ENCODE peak calls at places on chromosomes 13 and 19, in four cellular contexts. P, L, K and H are unnamed samples.

GRCh38 chr13:109719962-109720646 is 66.3 kb downstream of the IRS2 start:
- DNase-seq in P (no peak), L (peak), K (no peak), H (no peak)

GRCh38 chr19:39409207-39409885 is 2.7 kb downstream of the ZFP36 start:
- DNase-seq in P (peak), L (peak), K (peak), H (peak)

GRCh38 chr13:40146586-40147240 is 491.3 kb downstream of the COG6 start:
- DNase-seq in P (no peak), L (no peak), K (no peak), H (no peak)

GRCh38 chr19:16051254-16052025 is 24.9 kb upstream of the TPM4 start:
- DNase-seq in P (no peak), L (no peak), K (no peak), H (peak)

GRCh38 chr13:20969182-20969581 is 66.6 kb upstream of the XPO4 start:
- DNase-seq in P (no peak), L (no peak), K (no peak), H (no peak)

GRCh38 chr13:40613954-40614353 is 52.5 kb downstream of the FOXO1 start:
- DNase-seq in P (no peak), L (no peak), K (no peak), H (no peak)

GRCh38 chr13:75760182-75760981 is 124.3 kb downstream of the LMO7 start:
- DNase-seq in P (no peak), L (no peak), K (peak), H (peak)

GRCh38 chr19:37251308-37252229 is 33.6 kb downstream of the ZNF383 start:
- DNase-seq in P (peak), L (peak), K (no peak), H (peak)

GRCh38 chr19:32802840-32803239 is 66.7 kb downstream of the SLC7A9 start:
- DNase-seq in P (no peak), L (no peak), K (no peak), H (no peak)

GRCh38 chr19:33564836-33565338 is 43.3 kb upstream of the PEPD start:
- DNase-seq in P (no peak), L (no peak), K (no peak), H (no peak)

GRCh38 chr13:100588350-100589177 is at the start of gene GGACT:
- DNase-seq in P (peak), L (peak), K (peak), H (peak)

GRCh38 chr13:33186851-33187250 is 98.7 kb downstream of the STARD13 start:
- DNase-seq in P (no peak), L (no peak), K (no peak), H (no peak)

GRCh38 chr13:20993661-20994440 is 67.5 kb downstream of the LATS2 start:
- DNase-seq in P (no peak), L (no peak), K (no peak), H (no peak)

GRCh38 chr19:9139609-9140158 is 513 bp upstream of the ZNF317 start:
- DNase-seq in P (no peak), L (no peak), K (no peak), H (peak)

GRCh38 chr19:18775586-18776287 is 15.4 kb downstream of the COMP start:
- DNase-seq in P (peak), L (no peak), K (no peak), H (no peak)

GRCh38 chr19:1433119-1434039 is 4.8 kb upstream of the RPS15 start:
- DNase-seq in P (no peak), L (no peak), K (no peak), H (no peak)

GRCh38 chr19:1432507-1432887 is 5.7 kb upstream of the RPS15 start:
- DNase-seq in P (no peak), L (no peak), K (no peak), H (no peak)

GRCh38 chr19:1435378-1435989 is 2.7 kb upstream of the RPS15 start:
- DNase-seq in P (no peak), L (no peak), K (no peak), H (no peak)

GRCh38 chr19:1434040-1434366 is 4.2 kb upstream of the RPS15 start:
- DNase-seq in P (no peak), L (no peak), K (no peak), H (no peak)

DNA sequence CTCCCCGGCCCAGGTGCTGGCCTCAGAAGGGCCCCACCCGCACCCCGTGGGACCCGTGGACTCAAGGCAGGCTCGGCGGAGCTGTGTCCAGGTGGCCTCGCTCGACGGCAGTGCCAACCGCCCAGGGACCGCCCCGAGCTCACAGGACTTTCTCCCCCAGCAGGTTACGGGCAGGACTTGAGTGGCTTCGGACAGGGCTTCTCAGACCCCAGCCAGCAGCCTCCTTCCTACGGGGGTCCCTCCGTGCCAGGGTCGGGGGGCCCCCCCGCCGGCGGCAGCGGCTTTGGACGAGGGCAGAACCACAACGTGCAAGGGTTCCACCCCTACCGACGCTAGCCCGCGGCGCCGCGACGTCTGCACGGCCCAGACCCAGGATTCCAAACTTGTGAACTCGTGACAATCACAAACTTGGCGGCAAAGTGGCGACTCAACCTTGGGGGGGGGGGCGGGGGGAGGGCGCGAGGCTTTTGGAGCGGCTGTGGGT is 3.6 kb upstream of the RPS15 start:
- DNase-seq in P (no peak), L (no peak), K (no peak), H (no peak)
- H3K27ac ChIP-seq in P (no peak), L (no peak), K (no peak), H (no peak)

GRCh38 chr13:32045537-32045936 is 14.0 kb downstream of the FRY start:
- DNase-seq in P (no peak), L (no peak), K (no peak), H (no peak)

GRCh38 chr13:32047088-32047487 is 15.5 kb downstream of the FRY start:
- DNase-seq in P (no peak), L (no peak), K (no peak), H (no peak)

GRCh38 chr13:32048816-32049215 is 17.2 kb downstream of the FRY start:
- DNase-seq in P (no peak), L (no peak), K (no peak), H (no peak)

GRCh38 chr13:32047796-32048195 is 16.2 kb downstream of the FRY start:
- DNase-seq in P (no peak), L (no peak), K (no peak), H (no peak)

DNA sequence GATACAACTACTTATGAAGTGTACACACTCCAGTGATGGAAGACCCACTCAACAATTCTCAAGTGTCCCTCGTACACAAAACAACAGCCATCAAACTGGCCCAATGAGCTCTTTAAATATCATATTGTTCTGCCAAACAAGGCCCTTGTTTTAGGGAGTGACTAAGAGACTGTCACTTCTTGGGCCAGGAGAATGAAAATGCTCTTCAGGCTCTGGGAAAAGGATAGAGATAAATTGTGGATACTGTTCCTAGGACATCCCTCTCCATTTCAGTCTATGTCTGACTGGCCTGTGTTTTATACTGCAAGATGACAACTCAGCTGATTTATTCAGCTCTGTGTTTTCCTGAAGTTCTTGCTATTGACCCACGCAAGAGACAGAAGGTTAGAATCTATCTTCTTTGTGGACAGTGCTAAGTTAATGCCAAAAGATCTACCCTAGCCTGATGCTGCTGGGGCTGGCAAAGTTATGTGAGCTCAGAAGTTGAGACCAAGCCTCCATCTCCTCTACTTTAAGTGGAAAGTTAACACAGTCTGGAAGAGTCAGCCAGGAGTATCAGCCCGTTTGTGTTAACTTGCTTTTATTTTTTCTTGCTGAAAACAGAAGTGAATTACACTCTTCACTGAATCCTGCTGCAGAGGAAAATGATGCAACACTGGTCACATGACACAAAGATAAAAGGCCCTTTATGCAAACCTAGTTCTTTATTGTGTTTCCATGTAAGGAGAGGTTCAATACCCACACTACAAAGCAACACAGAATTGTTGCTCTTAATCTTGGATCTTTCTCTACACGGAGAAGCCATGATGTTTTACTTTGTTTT is 14.6 kb downstream of the FRY start:
- DNase-seq in P (no peak), L (no peak), K (peak), H (no peak)
- H3K4me3 ChIP-seq in P (no peak), L (no peak), K (no peak), H (no peak)

DNA sequence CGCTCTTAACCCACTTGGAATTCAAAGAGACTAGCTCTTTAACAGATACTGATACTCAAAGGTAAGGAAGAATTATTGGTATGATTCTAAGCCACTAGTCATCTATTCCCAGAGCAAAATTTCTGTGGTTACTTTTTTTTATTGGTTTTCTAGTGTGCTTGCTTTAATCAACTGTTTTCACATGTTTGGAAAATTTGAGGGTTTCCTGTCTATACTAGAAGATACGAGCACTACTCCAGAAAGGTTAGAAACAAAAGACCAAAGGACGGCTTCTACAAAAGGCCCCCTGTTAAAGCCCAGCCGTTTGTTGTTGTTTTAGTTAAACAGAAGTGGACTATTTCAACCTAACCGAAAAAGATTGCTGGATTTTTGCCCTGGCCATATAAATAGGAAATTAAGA is 18.5 kb upstream of the LPAR6 start:
- DNase-seq in P (no peak), L (no peak), K (no peak), H (peak)
- H3K27ac ChIP-seq in P (no peak), L (no peak), K (no peak), H (no peak)

GRCh38 chr19:10194500-10195198 is at the start of gene DNMT1:
- DNase-seq in P (peak), L (peak), K (peak), H (peak)
- H3K4me3 ChIP-seq in P (peak), L (peak), K (peak), H (peak)

GRCh38 chr13:113491418-113491883 is 940 bp upstream of the DCUN1D2 start:
- DNase-seq in P (peak), L (peak), K (peak), H (peak)
- H3K27ac ChIP-seq in P (peak), L (peak), K (peak), H (peak)

DNA sequence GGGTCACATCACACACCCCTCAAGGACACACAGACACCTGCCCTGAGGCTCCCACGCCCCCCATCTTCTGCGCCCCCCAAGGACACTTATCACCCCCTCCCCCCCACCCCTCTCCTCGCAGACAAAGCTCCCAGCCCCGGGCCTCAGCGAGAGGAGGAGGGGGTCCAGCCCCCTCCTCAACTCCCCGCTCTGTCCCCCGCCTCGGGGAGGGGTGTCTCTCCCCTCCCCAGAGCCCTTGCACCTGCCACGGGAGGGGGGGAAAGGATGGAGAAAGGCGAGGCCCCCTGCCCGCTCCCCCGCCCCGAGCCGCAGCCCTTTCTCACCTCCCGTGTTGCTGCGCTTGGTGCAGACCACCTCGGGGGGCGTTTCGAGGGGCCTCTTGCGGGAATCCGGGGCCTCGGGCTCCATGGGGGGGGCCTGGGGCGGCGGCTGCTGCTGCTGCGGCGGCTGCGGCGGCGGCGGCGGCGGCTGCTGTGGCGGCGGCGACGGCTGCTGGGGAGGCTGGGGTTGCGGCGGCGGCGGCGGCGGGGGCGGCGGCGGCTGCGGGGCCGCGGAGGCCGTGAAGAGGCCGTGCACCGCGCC is 630 bp downstream of the NOVA2 start:
- DNase-seq in P (no peak), L (no peak), K (peak), H (no peak)
- H3K4me3 ChIP-seq in P (no peak), L (no peak), K (no peak), H (no peak)

GRCh38 chr19:48738557-48739399 is 1.6 kb downstream of the RASIP1 start:
- DNase-seq in P (peak), L (peak), K (peak), H (peak)
- H3K27ac ChIP-seq in P (peak), L (no peak), K (peak), H (no peak)

GRCh38 chr13:114127473-114128347 is 4.7 kb downstream of the RASA3 start:
- DNase-seq in P (no peak), L (no peak), K (no peak), H (no peak)

GRCh38 chr13:114128624-114129522 is 3.5 kb downstream of the RASA3 start:
- DNase-seq in P (no peak), L (peak), K (no peak), H (no peak)

GRCh38 chr13:114129649-114130062 is 2.8 kb downstream of the RASA3 start:
- DNase-seq in P (no peak), L (no peak), K (no peak), H (no peak)

GRCh38 chr13:114126789-114127472 is 5.5 kb downstream of the RASA3 start:
- DNase-seq in P (no peak), L (no peak), K (no peak), H (no peak)

DNA sequence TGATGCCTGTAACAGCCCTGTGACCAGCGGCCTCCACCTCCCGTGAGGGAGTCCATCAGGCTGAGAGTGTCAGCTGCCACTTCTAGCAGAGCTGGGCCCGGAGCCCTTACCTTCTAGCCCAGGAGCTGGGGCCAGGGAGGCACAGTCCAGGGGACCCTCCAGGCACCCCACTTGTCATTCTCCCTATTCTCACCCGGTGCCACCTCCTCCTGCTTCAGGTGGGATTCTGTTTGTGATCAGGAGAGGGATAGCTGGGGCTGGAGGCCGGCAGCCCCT is 4.1 kb downstream of the RASA3 start:
- DNase-seq in P (no peak), L (no peak), K (no peak), H (no peak)
- H3K4me3 ChIP-seq in P (no peak), L (no peak), K (no peak), H (no peak)

GRCh38 chr13:36313047-36313969 is 15.7 kb upstream of the CCDC169 start:
- DNase-seq in P (no peak), L (no peak), K (no peak), H (no peak)
- H3K27ac ChIP-seq in P (no peak), L (no peak), K (no peak), H (no peak)